ENCODE peak calls at places on chromosome X, in four cellular contexts. A is mucosa of descending colon, L is epithelial cell of esophagus, P is aorta. K is an unnamed sample.

GRCh38 chrX:13506574-13506973 is 62.8 kb upstream of the EGFL6 start:
- DNase-seq in A (peak; percentile 36), P (peak; percentile 80), L (peak; percentile 38), K (no peak)

GRCh38 chrX:51641421-51642021 is 22.8 kb upstream of the CENPVL3 start:
- DNase-seq in L (peak; percentile 58), P (no peak), A (peak; percentile 12), K (no peak)

GRCh38 chrX:110786486-110786885 is 9.1 kb downstream of the CHRDL1 start:
- DNase-seq in A (no peak), L (no peak), P (no peak), K (no peak)

GRCh38 chrX:19190902-19191301 is 68.6 kb upstream of the ADGRG2 start:
- DNase-seq in A (no peak), L (no peak), P (no peak), K (no peak)

GRCh38 chrX:119391279-119391678 is 7.9 kb upstream of the SLC25A43 start:
- DNase-seq in A (peak; percentile 68), L (peak; percentile 60), P (no peak), K (no peak)

GRCh38 chrX:97563531-97564133 is 679.9 kb downstream of the RPA4 start:
- DNase-seq in L (peak; percentile 21), A (peak; percentile 41), P (no peak), K (peak; percentile 37)

GRCh38 chrX:139202742-139203410 is 327.7 kb upstream of the F9 start:
- DNase-seq in A (no peak), L (no peak), P (no peak), K (peak; percentile 61)

GRCh38 chrX:4173743-4174142 is 460.3 kb upstream of the PRKX start:
- DNase-seq in L (no peak), A (no peak), P (no peak), K (no peak)

GRCh38 chrX:2933125-2933900 is 4.2 kb upstream of the ARSD start:
- DNase-seq in A (peak; percentile 26), P (no peak), L (peak; percentile 57), K (no peak)

GRCh38 chrX:133215747-133216146 is 2.4 kb downstream of the TFDP3 start:
- DNase-seq in P (no peak), A (peak; percentile 49), L (peak; percentile 43), K (no peak)

GRCh38 chrX:42943051-42943450 is 165.1 kb upstream of the PPP1R2C start:
- DNase-seq in P (no peak), A (no peak), L (no peak), K (no peak)

GRCh38 chrX:107845625-107846024 is 20.0 kb downstream of the MID2 start:
- DNase-seq in A (no peak), L (no peak), P (no peak), K (no peak)

GRCh38 chrX:109475174-109475891 is 6.6 kb downstream of the GUCY2F start:
- DNase-seq in A (peak; percentile 40), P (no peak), L (peak; percentile 45), K (peak; percentile 62)

GRCh38 chrX:55874807-55875206 is 157.3 kb downstream of the RRAGB start:
- DNase-seq in A (no peak), P (no peak), L (no peak), K (no peak)

GRCh38 chrX:103845165-103845653 is 13.2 kb upstream of the RAB9B start:
- DNase-seq in P (peak; percentile 83), L (peak; percentile 59), A (peak; percentile 78), K (peak; percentile 50)

GRCh38 chrX:103513476-103514108 is 5.7 kb downstream of the RAB40A start:
- DNase-seq in P (no peak), A (no peak), L (peak; percentile 53), K (no peak)

GRCh38 chrX:69524765-69525164 is 20.6 kb downstream of the NALF2 start:
- DNase-seq in P (peak; percentile 23), A (no peak), L (no peak), K (no peak)

GRCh38 chrX:63754141-63754859 is 30.7 kb downstream of the ARHGEF9 start:
- DNase-seq in A (peak; percentile 32), P (no peak), L (peak; percentile 6), K (no peak)

GRCh38 chrX:12973561-12974216 is 1.2 kb upstream of the TMSB4X start:
- DNase-seq in L (no peak), P (no peak), A (peak; percentile 45), K (no peak)

GRCh38 chrX:120759685-120760084 is 116.0 kb downstream of the CT47B1 start:
- DNase-seq in P (no peak), A (no peak), L (no peak), K (no peak)

GRCh38 chrX:134010690-134011089 is 25.3 kb upstream of the GPC3 start:
- DNase-seq in A (no peak), P (no peak), L (no peak), K (no peak)

GRCh38 chrX:123481908-123482873 is 250.7 kb downstream of the THOC2 start:
- DNase-seq in P (no peak), A (no peak), L (peak; percentile 6), K (no peak)

GRCh38 chrX:97847885-97848679 is 964.4 kb downstream of the RPA4 start:
- DNase-seq in L (no peak), A (no peak), P (peak; percentile 38), K (peak; percentile 51)

GRCh38 chrX:68846536-68846935 is 17.7 kb downstream of the EFNB1 start:
- DNase-seq in P (no peak), A (no peak), L (no peak), K (no peak)

GRCh38 chrX:40415675-40416074 is 165.1 kb upstream of the ATP6AP2 start:
- DNase-seq in L (no peak), A (no peak), P (no peak), K (no peak)

GRCh38 chrX:51420610-51421009 is 75.8 kb downstream of the NUDT11 start:
- DNase-seq in A (peak; percentile 37), L (peak; percentile 38), P (no peak), K (no peak)

GRCh38 chrX:56746996-56747395 is 18.0 kb downstream of the NBDY start:
- DNase-seq in P (no peak), A (no peak), L (peak; percentile 68), K (no peak)

GRCh38 chrX:1249101-1249887 is 19.3 kb upstream of the CSF2RA start:
- DNase-seq in P (no peak), A (peak; percentile 38), L (peak; percentile 5), K (no peak)

GRCh38 chrX:51860679-51861078 is 32.7 kb upstream of the MAGED1 start:
- DNase-seq in L (peak; percentile 48), P (no peak), A (peak; percentile 27), K (no peak)

GRCh38 chrX:73922856-73923429 is 359.9 kb downstream of the CHIC1 start:
- DNase-seq in A (no peak), P (no peak), L (peak; percentile 52), K (no peak)

GRCh38 chrX:37658352-37659030 is 27.1 kb upstream of the XK start:
- DNase-seq in P (no peak), L (no peak), A (no peak), K (no peak)

DNA sequence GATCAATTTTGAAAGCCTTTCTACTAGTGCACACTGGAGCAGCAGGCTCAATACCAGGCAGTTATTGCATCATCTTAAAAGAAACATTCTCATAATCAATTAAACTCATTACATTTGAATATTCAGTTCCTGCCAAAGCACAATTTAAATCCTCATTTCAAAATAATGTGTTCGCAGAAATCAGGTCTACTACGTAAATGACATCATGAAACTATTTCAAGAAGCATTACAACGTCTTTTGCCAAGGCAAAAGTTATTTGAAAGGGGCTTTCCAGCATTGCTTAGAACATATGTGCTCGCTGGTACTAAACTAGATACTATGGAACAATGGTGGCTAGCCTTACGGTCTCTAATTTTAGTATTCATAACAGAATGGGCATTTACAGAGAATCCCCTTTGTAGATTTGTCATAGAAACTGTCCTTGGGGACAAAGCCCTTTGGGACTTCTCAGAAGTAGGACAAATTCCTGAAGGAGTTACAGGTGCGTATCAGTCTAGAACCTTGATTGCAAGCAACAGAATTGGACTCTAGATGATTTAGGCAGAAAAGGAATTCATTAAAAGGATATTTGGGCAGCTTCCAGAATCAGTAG is 27.6 kb upstream of the HUWE1 start:
- DNase-seq in A (no peak), L (no peak), P (no peak), K (no peak)
- H3K4me3 ChIP-seq in A (no peak overlapping the region), L (no peak overlapping the region), P (no peak overlapping the region), K (no peak overlapping the region)

DNA sequence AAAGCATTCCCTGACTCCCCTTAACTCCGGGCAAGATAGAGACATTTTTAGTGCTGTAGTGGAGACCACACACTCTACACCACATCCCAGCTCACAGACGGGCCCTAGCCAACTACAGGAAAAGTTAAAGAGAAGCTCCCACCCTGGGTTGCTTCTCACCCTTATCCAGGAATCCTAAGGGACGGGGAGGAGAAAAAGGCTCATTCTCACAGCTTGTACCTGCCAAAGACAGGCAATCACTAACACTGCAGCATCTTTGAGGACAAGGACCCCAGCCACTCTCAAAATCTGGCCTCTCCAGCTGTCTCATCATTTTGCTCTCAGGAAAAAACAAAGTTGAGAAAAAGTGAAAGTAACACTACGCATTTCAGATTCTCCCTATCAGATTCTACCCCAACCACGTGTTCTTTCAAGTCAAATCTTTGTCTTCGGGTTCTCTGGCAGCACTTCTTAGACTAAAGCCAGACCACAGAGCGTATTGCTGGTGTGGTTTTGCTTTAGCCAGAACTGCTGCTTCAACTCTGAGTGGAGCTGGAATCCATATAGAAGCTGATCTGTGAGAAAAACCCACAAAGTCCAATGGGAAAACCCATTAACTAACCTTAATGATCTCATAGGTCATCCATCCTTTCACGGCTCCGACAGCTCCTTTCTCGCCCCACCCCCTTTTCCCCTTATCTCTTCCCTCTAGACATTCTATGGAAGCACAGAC is 605.9 kb upstream of the DIPK2B start:
- DNase-seq in P (no peak), A (peak; percentile 11), L (peak; percentile 46), K (no peak)
- H3K4me3 ChIP-seq in P (peak overlapping the region; percentile 17), A (no peak overlapping the region), L (no peak overlapping the region), K (peak overlapping the region; percentile 5)

GRCh38 chrX:129782015-129782495 is 2.3 kb downstream of the SASH3 start:
- DNase-seq in P (no peak), L (no peak), A (no peak), K (no peak)
- H3K4me3 ChIP-seq in P (no peak overlapping the region), L (no peak overlapping the region), A (no peak overlapping the region), K (no peak overlapping the region)

GRCh38 chrX:154539077-154539476 is 7.6 kb downstream of the G6PD start:
- DNase-seq in L (no peak), A (no peak), P (no peak), K (no peak)
- H3K4me3 ChIP-seq in L (no peak overlapping the region), A (no peak overlapping the region), P (no peak overlapping the region), K (no peak overlapping the region)

GRCh38 chrX:20217906-20218305 is 48.8 kb downstream of the RPS6KA3 start:
- DNase-seq in L (no peak), A (no peak), P (no peak), K (no peak)
- H3K4me3 ChIP-seq in L (no peak overlapping the region), A (no peak overlapping the region), P (no peak overlapping the region), K (no peak overlapping the region)

DNA sequence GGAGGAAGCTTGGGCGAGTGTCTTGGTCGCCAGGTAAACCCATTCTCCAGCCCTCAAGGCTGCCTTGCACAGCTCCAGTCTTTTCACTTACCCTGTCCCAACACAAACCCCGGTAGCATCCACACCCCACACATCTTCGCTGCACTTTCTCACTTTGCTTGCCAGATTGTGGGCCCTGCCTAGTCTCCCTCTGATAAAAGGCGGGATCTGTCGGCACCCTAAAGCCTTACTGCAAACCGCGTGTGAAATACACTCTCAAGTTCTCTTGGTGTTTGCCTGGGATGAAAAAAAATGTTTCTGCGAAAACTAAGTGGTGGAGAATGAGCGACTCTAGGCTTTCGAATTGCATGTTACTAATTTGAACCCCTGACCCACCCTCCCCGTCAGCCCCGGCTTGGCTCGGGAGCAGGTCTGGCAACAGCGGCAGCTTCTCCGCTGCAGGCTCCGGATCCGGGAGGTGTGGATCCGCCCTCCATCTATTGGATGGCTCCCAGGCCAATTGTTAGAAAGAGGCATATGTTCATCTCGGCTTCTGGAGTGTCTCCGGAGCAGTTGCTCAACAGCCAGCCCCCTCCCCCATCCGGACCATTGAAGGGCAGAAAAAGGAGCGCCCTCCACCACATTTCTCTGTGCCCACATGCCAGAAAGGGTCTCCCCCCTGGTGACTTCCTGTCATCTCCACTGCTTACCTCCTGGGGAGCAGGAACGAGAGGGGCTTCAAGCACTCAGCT is 3.0 kb upstream of the CITED1 start:
- DNase-seq in P (peak; percentile 83), A (peak; percentile 83), L (peak; percentile 72), K (no peak)
- H3K4me3 ChIP-seq in P (no peak overlapping the region), A (no peak overlapping the region), L (peak overlapping the region; percentile 26), K (peak overlapping the region; percentile 50)